ENCODE peak calls at places on chromosomes 13 and 19, in eight cellular contexts. M is left ventricle myocardium inferior; T is aorta; D is cardiac fibroblast; S is NCI-H1417 treated with DMSO at 0.1 percent for 48 hours; U is hepatocyte; G is stimulated activated CD8-positive, alpha-beta memory T cell treated with anti-CD3 and anti-CD28 coated beads, Interleukin-7, amount 100 ng/mL, for 24 hours; J is heart left ventricle. V is an unnamed sample.
A peak's percentile ranks its signal among the peaks of the same experiment; 100 is the strongest.

GRCh38 chr13:23852351-23852750 is 36.8 kb downstream of the MIPEP start:
- DNase-seq in M (no peak), T (no peak), D (no peak), S (no peak), U (no peak), G (no peak), J (no peak), V (no peak)

GRCh38 chr13:113792821-113793717 is 34.0 kb downstream of the TMEM255B start:
- DNase-seq in M (no peak), T (peak; percentile 59), D (no peak), S (no peak), U (no peak), G (no peak), J (no peak), V (no peak)

GRCh38 chr13:105567951-105568510 is 967.4 kb downstream of the EFNB2 start:
- DNase-seq in M (no peak), T (no peak), D (peak; percentile 5), S (no peak), U (no peak), G (no peak), J (no peak), V (no peak)

GRCh38 chr19:1324792-1325567 is 39.3 kb downstream of the EFNA2 start:
- DNase-seq in M (peak; percentile 39), T (peak; percentile 89), D (peak; percentile 82), S (peak; percentile 34), U (no peak), G (no peak), J (peak; percentile 66), V (peak; percentile 55)

GRCh38 chr19:43372462-43372861 is 19.0 kb downstream of the CD177 start:
- DNase-seq in M (no peak), T (no peak), D (no peak), S (no peak), U (no peak), G (no peak), J (no peak), V (no peak)

GRCh38 chr13:97849305-97849704 is 104.2 kb upstream of the IPO5 start:
- DNase-seq in M (no peak), T (no peak), D (peak; percentile 43), S (no peak), U (peak; percentile 35), G (no peak), J (no peak), V (no peak)

GRCh38 chr19:30817965-30818364 is 445.8 kb downstream of the ZNF536 start:
- DNase-seq in M (no peak), T (no peak), D (no peak), S (no peak), U (no peak), G (no peak), J (no peak), V (no peak)

GRCh38 chr19:2574971-2575630 is 99.2 kb downstream of the GADD45B start:
- DNase-seq in M (no peak), T (peak; percentile 41), D (no peak), S (no peak), U (no peak), G (no peak), J (no peak), V (no peak)

GRCh38 chr13:51396352-51396751 is 56.5 kb downstream of the INTS6 start:
- DNase-seq in M (no peak), T (no peak), D (no peak), S (no peak), U (no peak), G (no peak), J (no peak), V (no peak)

V was measured in adrenal gland.